ENCODE peak calls at places on chromosomes 6 and 20, in four cellular contexts. K is mucosa of descending colon, O is left ventricle myocardium inferior, U is epithelial cell of proximal tubule. W is an unnamed sample.
A peak's percentile ranks its signal among the peaks of the same experiment; 100 is the strongest.

GRCh38 chr20:53657289-53657678 is 63.6 kb upstream of the ZNF217 start:
- DNase-seq in K (no peak), O (no peak), U (no peak), W (no peak)

GRCh38 chr6:121680058-121680457 is 244.6 kb downstream of the GJA1 start:
- DNase-seq in K (no peak), O (no peak), U (no peak), W (no peak)

GRCh38 chr6:88473622-88474021 is 307.5 kb upstream of the CNR1 start:
- DNase-seq in K (no peak), O (no peak), U (no peak), W (no peak)

GRCh38 chr20:28562510-28562898 is 2695.0 kb upstream of the DEFB115 start:
- DNase-seq in K (no peak), O (no peak), U (no peak), W (peak; percentile 53)

GRCh38 chr20:53828673-53829085 is 235.0 kb upstream of the ZNF217 start:
- DNase-seq in K (peak; percentile 43), O (no peak), U (peak; percentile 46), W (peak; percentile 57)

GRCh38 chr6:57173886-57174510 is 1.9 kb downstream of the BAG2 start:
- DNase-seq in K (no peak), O (no peak), U (peak; percentile 55), W (peak; percentile 48)

GRCh38 chr6:142675925-142676324 is 269.1 kb downstream of the HIVEP2 start:
- DNase-seq in K (no peak), O (no peak), U (no peak), W (no peak)

GRCh38 chr20:38840053-38840893 is 34.8 kb downstream of the PPP1R16B start:
- DNase-seq in K (no peak), O (no peak), U (no peak), W (no peak)

GRCh38 chr6:89281779-89282246 is 33.3 kb downstream of the GABRR2 start:
- DNase-seq in K (peak; percentile 40), O (no peak), U (no peak), W (no peak)

GRCh38 chr6:15441215-15441868 is 195.5 kb downstream of the JARID2 start:
- DNase-seq in K (peak; percentile 71), O (no peak), U (no peak), W (no peak)

GRCh38 chr6:36970892-36971842 is 14.8 kb downstream of the MTCH1 start:
- DNase-seq in K (no peak), O (no peak), U (no peak), W (no peak)

GRCh38 chr6:17907467-17908229 is 79.8 kb downstream of the KIF13A start:
- DNase-seq in K (peak; percentile 63), O (peak; percentile 46), U (peak; percentile 99), W (peak; percentile 94)

GRCh38 chr6:77011929-77012545 is 451.3 kb downstream of the HTR1B start:
- DNase-seq in K (no peak), O (no peak), U (no peak), W (no peak)

GRCh38 chr20:16292227-16292626 is 281.0 kb downstream of the KIF16B start:
- DNase-seq in K (no peak), O (no peak), U (no peak), W (no peak)

DNA sequence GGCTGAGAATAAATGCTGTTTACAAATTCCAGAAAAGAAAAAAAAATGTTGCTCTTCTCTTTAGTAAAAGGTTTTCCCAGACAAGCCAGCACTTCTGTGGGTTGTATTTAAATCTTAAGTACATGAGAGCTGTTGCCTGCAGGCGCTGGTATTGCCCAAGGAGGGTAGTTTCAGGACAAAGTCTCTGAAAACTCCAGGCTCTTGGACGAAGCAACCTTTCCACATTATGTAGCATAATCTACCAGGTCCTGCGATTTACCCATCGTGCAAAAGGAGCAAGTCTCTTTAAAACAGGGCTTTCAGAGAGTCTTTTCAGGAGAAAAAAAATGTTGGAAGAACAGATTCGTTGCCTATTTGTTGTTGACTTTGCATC is 65.6 kb downstream of the PLG start:
- DNase-seq in K (no peak), O (no peak), U (no peak), W (no peak)
- H3K4me3 ChIP-seq in K (no peak overlapping the region), O (peak overlapping the region; percentile 60), U (peak overlapping the region; percentile 60), W (no peak overlapping the region)

GRCh38 chr6:101398716-101399626 is 5.5 kb downstream of the GRIK2 start:
- DNase-seq in K (no peak), O (no peak), U (no peak), W (no peak)
- H3K4me3 ChIP-seq in K (no peak overlapping the region), O (peak overlapping the region; percentile 35), U (no peak overlapping the region), W (peak overlapping the region; percentile 12)

GRCh38 chr20:37236462-37236861 is 25.2 kb downstream of the GHRH start:
- DNase-seq in K (no peak), O (peak; percentile 61), U (no peak), W (no peak)
- H3K4me3 ChIP-seq in K (no peak overlapping the region), O (no peak overlapping the region), U (no peak overlapping the region), W (no peak overlapping the region)

DNA sequence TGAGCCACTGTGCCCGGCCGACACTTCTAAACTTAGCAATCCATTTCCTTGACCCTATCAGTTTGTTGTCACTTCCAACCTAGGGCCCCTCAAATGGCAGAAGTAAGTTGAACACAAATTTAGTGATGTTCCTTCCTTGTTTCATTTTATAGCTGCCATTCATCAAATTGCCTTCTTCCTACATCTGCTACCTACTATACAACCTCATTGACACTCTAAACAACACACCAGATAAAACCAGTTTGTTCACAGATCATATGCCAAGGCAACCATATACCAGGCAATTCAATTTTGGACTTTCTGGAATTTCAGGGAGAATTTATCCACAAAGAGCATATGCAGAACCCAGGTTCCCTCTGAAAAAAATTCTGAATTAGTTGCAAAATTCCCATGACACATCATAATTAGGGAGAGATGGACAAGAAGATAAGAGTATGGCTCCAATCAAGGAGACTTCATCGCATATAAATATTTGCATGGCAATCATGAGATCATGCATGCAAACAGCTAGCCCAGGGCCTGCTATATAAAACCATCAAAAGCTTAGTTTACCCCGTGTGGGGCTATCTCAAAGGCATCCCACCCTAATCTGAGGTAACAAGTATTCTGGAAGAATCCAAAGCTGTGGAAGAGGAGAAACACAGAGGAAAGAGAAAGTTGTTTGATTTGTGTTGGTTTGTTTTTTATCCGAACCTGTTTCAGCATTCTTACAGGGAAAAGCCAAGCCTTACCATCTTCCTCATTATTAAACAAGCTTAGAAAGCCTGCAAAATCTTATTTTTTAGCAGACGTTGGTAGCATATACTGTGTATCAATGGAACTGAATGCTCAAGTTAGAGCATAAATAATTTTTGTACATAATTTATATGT is 132.8 kb upstream of the TNFAIP3 start:
- DNase-seq in K (no peak), O (no peak), U (no peak), W (no peak)
- H3K4me3 ChIP-seq in K (no peak overlapping the region), O (no peak overlapping the region), U (no peak overlapping the region), W (no peak overlapping the region)

GRCh38 chr6:113644861-113645575 is 212.1 kb upstream of the MARCKS start:
- DNase-seq in K (no peak), O (no peak), U (peak; percentile 84), W (peak; percentile 88)
- H3K4me3 ChIP-seq in K (no peak overlapping the region), O (no peak overlapping the region), U (no peak overlapping the region), W (no peak overlapping the region)

GRCh38 chr20:11917663-11918062 is at the start of gene BTBD3:
- DNase-seq in K (peak; percentile 66), O (peak; percentile 66), U (peak; percentile 9), W (no peak)
- H3K4me3 ChIP-seq in K (no peak within 1 kb of the TSS), O (peak within 1 kb of the TSS; percentile 67), U (peak within 1 kb of the TSS; percentile 19), W (no peak within 1 kb of the TSS)

GRCh38 chr6:43013843-43014433 is at the start of the genes KLHDC3 and MEA1:
- DNase-seq in K (peak; percentile 99), O (peak; percentile 99), U (peak; percentile 97), W (peak; percentile 100)

GRCh38 chr6:43011207-43011606 is 2.5 kb downstream of the MEA1 start:
- DNase-seq in K (no peak), O (no peak), U (no peak), W (no peak)

GRCh38 chr6:43014434-43014909 is 423 bp downstream of the KLHDC3 start:
- DNase-seq in K (no peak), O (no peak), U (no peak), W (no peak)

GRCh38 chr6:43013020-43013842 is 515 bp downstream of the MEA1 start:
- DNase-seq in K (peak; percentile 28), O (no peak), U (no peak), W (no peak)

GRCh38 chr6:43012364-43012763 is 1.4 kb downstream of the MEA1 start:
- DNase-seq in K (no peak), O (no peak), U (no peak), W (no peak)
- H3K4me3 ChIP-seq in K (no peak overlapping the region), O (peak overlapping the region; percentile 83), U (peak overlapping the region; percentile 80), W (no peak overlapping the region)

DNA sequence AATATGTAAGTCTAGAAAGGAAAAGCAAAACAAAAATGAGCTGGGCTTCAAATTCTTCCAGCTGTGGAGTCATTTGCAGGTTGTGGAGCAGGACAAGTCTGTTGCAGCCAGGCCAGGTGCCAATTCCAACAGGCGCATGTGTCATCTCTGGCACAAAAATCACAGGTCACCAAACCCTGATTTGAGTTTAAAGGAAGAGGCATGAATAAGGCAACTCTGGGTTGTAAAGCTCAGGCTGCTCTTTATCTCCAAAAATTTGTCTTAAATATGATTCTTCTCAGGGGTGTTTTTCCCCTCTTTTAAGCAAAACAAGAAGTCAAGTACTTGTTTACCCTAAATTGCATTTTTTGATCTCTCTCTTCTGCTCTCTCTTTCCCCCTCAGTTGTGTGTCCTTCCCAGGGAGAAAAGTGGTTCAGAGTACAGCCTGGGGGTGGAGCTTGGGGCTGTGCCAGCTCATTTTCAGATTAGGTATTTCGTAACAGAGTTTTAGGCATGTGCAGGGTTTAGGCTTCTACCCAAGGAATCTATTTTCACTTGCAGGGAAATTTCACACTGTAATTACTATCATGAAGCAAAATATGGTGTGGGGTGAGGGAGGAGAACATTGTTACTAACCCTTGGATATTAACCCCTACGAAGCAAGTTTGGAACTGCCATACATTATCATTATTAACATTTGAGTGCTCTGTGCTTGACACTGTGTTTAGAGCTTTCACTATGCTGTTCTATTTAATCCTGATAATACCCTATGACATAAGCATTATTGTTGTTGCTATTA is 8.3 kb upstream of the NCOA3 start:
- DNase-seq in K (peak; percentile 97), O (peak; percentile 92), U (no peak), W (no peak)
- H3K4me3 ChIP-seq in K (no peak overlapping the region), O (peak overlapping the region; percentile 35), U (no peak overlapping the region), W (no peak overlapping the region)

DNA sequence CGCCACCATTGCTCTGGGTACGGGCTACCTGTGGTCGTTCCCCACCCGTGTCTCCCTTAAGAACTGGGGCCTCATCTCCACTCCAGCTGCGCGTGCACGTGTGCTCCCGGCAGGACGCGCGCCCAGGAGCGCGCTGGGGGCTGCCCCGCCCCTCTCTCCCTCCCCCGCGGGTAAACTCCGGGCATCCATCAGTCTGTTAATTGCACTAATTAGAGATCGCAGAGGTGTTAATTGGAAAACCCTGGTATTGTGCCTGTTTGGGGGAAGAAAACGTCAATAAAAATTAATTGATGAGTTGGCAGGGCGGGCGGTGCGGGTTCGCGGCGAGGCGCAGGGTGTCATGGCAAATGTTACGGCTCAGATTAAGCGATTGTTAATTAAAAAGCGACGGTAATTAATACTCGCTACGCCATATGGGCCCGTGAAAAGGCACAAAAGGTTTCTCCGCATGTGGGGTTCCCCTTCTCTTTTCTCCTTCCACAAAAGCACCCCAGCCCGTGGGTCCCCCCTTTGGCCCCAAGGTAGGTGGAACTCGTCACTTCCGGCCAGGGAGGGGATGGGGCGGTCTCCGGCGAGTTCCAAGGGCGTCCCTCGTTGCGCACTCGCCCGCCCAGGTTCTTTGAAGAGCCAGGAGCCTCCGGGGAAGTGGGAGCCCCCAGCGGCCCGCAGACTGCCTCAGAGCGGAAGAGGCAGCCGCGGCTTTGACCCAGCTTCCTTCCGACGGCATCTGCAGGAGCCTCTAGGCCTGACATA is 14.4 kb downstream of the FOXP4 start:
- DNase-seq in K (peak; percentile 69), O (peak; percentile 73), U (no peak), W (no peak)
- H3K4me3 ChIP-seq in K (no peak overlapping the region), O (peak overlapping the region; percentile 66), U (no peak overlapping the region), W (no peak overlapping the region)

W was measured in kidney epithelial cell.